ENCODE peak calls at places on chromosomes 16 and 17, in six cellular contexts. Q is uterus; P is omental fat pad; A is BE2C; C is RWPE1; V is CD4-positive, alpha-beta T cell. K is an unnamed sample.

GRCh38 chr16:2224183-2224486 is 744 bp downstream of the E4F1 start:
- DNase-seq in Q (no peak), P (no peak), A (no peak), C (no peak), V (no peak), K (no peak)

GRCh38 chr17:69997332-69997731 is 77.7 kb upstream of the KCNJ16 start:
- DNase-seq in Q (no peak), P (no peak), A (no peak), C (no peak), V (no peak), K (no peak)

GRCh38 chr16:85146922-85147651 is 34.8 kb upstream of the CIBAR2 start:
- DNase-seq in Q (no peak), P (no peak), A (peak), C (no peak), V (no peak), K (no peak)

GRCh38 chr17:66716236-66717026 is 118.5 kb upstream of the CACNG5 start:
- DNase-seq in Q (no peak), P (no peak), A (peak), C (no peak), V (no peak), K (no peak)

GRCh38 chr17:76540381-76541300 is 797 bp downstream of the PRCD start:
- DNase-seq in Q (peak), P (peak), A (peak), C (peak), V (no peak), K (no peak)

GRCh38 chr17:76820523-76820922 is 47.7 kb upstream of the MGAT5B start:
- DNase-seq in Q (no peak), P (no peak), A (peak), C (no peak), V (no peak), K (no peak)

GRCh38 chr16:74871608-74872007 is 97.0 kb upstream of the FA2H start:
- DNase-seq in Q (no peak), P (no peak), A (no peak), C (no peak), V (no peak), K (no peak)

GRCh38 chr17:31581022-31581483 is 189.6 kb downstream of the RAB11FIP4 start:
- DNase-seq in Q (peak), P (no peak), A (peak), C (peak), V (no peak), K (no peak)

GRCh38 chr17:10151667-10152496 is 46.5 kb downstream of the GAS7 start:
- DNase-seq in Q (no peak), P (no peak), A (no peak), C (no peak), V (no peak), K (no peak)

GRCh38 chr16:3170440-3171180 is 17.4 kb upstream of the OR1F1 start:
- DNase-seq in Q (no peak), P (no peak), A (no peak), C (no peak), V (no peak), K (no peak)

GRCh38 chr17:76359375-76359774 is 5.7 kb upstream of the PRPSAP1 start:
- DNase-seq in Q (no peak), P (no peak), A (no peak), C (no peak), V (no peak), K (no peak)

GRCh38 chr17:59356543-59357218 is 25.2 kb downstream of the YPEL2 start:
- DNase-seq in Q (no peak), P (no peak), A (no peak), C (no peak), V (no peak), K (no peak)

GRCh38 chr17:67433248-67433924 is 56.3 kb downstream of the PITPNC1 start:
- DNase-seq in Q (no peak), P (no peak), A (no peak), C (no peak), V (no peak), K (no peak)

GRCh38 chr16:69490707-69491324 is 66.4 kb downstream of the CYB5B start:
- DNase-seq in Q (no peak), P (no peak), A (no peak), C (no peak), V (no peak), K (no peak)

GRCh38 chr16:72247821-72248253 is 75.9 kb upstream of the PMFBP1 start:
- DNase-seq in Q (no peak), P (no peak), A (no peak), C (peak), V (no peak), K (no peak)

GRCh38 chr16:28915181-28915580 is 9.9 kb downstream of the RABEP2 start:
- DNase-seq in Q (no peak), P (no peak), A (no peak), C (no peak), V (no peak), K (no peak)

GRCh38 chr17:59810894-59811153 is 81.9 kb downstream of the TUBD1 start:
- DNase-seq in Q (no peak), P (no peak), A (no peak), C (no peak), V (no peak), K (no peak)

GRCh38 chr16:426115-426905 is 861 bp downstream of the RAB11FIP3 start:
- DNase-seq in Q (no peak), P (no peak), A (no peak), C (peak), V (no peak), K (peak)

GRCh38 chr16:27995378-27995777 is 68.1 kb downstream of the GSG1L start:
- DNase-seq in Q (no peak), P (no peak), A (no peak), C (no peak), V (no peak), K (no peak)

GRCh38 chr16:68235882-68236803 is at the start of gene ESRP2:
- DNase-seq in Q (peak), P (no peak), A (no peak), C (peak), V (peak), K (peak)

GRCh38 chr16:89048087-89048729 is 45.4 kb upstream of the ACSF3 start:
- DNase-seq in Q (no peak), P (no peak), A (peak), C (no peak), V (no peak), K (no peak)

GRCh38 chr17:59391026-59391425 is 59.6 kb downstream of the YPEL2 start:
- DNase-seq in Q (no peak), P (no peak), A (no peak), C (no peak), V (no peak), K (no peak)

GRCh38 chr16:9723136-9723535 is 459.1 kb downstream of the GRIN2A start:
- DNase-seq in Q (no peak), P (no peak), A (no peak), C (no peak), V (no peak), K (no peak)

GRCh38 chr17:57880086-57880456 is 30.2 kb upstream of the MRPS23 start:
- DNase-seq in Q (no peak), P (no peak), A (no peak), C (peak), V (no peak), K (no peak)

GRCh38 chr17:37466471-37466870 is 23.2 kb upstream of the DUSP14 start:
- DNase-seq in Q (no peak), P (no peak), A (no peak), C (peak), V (no peak), K (no peak)

GRCh38 chr16:15032547-15033308 is 23.1 kb downstream of the NTAN1 start:
- DNase-seq in Q (no peak), P (no peak), A (no peak), C (no peak), V (no peak), K (no peak)

GRCh38 chr16:69225136-69225535 is 38.2 kb downstream of the SNTB2 start:
- DNase-seq in Q (no peak), P (no peak), A (no peak), C (no peak), V (no peak), K (no peak)

GRCh38 chr16:48358419-48358818 is 26.8 kb downstream of the SIAH1 start:
- DNase-seq in Q (no peak), P (no peak), A (no peak), C (no peak), V (no peak), K (no peak)

DNA sequence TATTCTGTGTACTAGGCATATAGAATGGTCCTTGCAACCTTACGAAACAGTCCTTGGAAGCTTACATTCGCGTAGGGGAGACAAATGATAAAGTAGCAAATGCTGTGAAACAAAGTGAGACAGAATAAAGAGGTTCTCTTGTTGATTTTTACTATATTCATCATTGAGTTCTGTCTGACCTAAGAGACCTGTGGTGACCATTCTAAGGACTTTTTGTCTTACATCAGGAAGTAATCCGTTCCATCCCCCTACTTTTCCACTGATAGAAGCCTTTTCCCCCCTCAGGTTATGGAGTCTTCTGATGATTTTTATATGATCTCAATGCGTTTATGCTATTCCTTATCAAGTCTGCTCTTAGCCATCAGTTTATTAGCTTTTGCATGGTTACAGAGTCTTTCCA is 66.8 kb upstream of the RASL10B start:
- DNase-seq in Q (no peak), P (no peak), A (no peak), C (no peak), V (no peak), K (no peak)
- TF ChIP-seq CTCF in Q (no peak), P (no peak), A (no peak), C (no peak), V (no peak), K (no peak)

GRCh38 chr17:38747385-38748328 is 479 bp downstream of the PCGF2 start:
- DNase-seq in Q (peak), P (no peak), A (peak), C (no peak), V (no peak), K (no peak)
- TF ChIP-seq CTCF in Q (no peak), P (no peak), A (no peak), C (peak), V (no peak), K (no peak)

GRCh38 chr17:13003454-13003851 is 14.4 kb downstream of the ELAC2 start:
- DNase-seq in Q (no peak), P (no peak), A (no peak), C (no peak), V (no peak), K (no peak)
- TF ChIP-seq CTCF in Q (no peak), P (no peak), A (no peak), C (peak), V (no peak), K (no peak)

DNA sequence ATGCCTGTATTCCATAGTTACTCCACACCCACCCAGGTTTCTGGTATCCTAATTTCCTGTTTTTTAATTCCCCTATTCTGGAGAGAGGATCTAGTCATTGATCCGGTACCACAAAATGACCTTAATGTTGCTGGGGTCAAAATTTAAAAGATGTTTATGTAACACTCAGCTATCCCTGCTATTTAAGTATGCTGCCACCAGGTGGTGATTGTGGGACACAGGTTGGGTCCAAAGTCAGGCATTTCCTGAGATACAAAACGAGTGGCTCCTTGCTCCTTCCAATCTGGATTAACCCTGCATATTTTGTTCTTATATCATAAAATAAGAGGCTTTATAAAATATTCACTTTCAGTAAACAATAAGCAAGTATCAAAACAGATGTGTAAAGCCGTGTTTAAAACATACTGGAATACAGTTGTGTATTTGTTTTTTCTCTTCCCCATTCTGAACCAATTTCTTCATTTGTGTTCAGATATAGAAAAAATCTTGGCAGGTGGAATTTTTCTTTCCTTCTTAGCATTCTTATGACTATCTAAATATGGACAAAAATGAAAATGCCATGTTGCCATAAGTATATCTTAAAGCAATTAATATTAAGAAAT is 16.3 kb downstream of the HS3ST4 start:
- DNase-seq in Q (no peak), P (no peak), A (peak), C (no peak), V (no peak), K (no peak)
- TF ChIP-seq CTCF in Q (no peak), P (no peak), A (peak), C (peak), V (peak), K (no peak)

DNA sequence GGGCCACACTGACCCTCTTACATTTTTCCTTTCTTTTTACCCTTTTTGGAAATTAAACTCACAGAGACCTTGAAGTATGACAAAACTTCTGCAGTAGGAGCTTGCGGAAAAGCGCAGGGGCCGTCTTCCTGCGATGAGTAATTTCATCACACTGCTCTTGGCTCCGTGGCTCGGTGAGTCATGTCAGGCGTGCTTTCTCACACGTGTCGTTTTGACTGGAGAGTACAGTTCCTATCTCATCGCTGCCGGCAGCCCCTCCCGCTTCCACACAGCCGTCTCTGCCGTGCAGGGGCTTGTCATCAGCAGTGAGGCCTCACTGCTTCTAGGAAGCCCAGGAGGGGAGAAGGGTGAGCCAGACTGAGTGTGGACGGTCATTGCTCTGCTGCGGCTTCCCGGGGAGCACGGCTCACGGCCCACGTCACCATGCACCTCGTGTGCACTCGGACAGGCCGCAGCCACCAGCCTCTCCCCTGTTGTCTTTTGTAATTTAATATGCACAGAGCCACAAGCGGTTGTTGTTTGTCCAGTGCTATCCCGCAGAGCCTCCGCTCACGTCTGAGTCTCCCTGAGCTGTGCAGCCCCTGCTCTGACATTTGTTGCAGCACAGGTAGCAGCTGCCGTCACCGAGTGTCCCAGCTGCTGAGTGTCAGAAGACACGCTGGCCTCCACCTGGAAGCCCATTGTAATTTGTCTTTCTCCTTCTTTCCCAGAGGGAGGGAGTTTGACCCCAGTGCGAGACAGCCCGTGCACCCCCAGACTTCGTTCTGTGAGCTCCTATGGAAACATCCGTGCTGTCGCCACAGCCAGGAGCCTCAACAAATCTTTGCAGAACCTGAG is 99.4 kb upstream of the CHMP6 start:
- DNase-seq in Q (peak), P (peak), A (peak), C (peak), V (peak), K (no peak)
- TF ChIP-seq CTCF in Q (no peak), P (no peak), A (no peak), C (no peak), V (no peak), K (no peak)

GRCh38 chr17:81292450-81292849 is 2.7 kb downstream of the SLC38A10 start:
- DNase-seq in Q (no peak), P (no peak), A (no peak), C (no peak), V (no peak), K (no peak)

GRCh38 chr17:81294512-81295030 is 536 bp downstream of the SLC38A10 start:
- DNase-seq in Q (peak), P (no peak), A (no peak), C (peak), V (no peak), K (no peak)

GRCh38 chr17:81295678-81296381 is 723 bp upstream of the SLC38A10 start:
- DNase-seq in Q (no peak), P (no peak), A (no peak), C (peak), V (peak), K (no peak)

GRCh38 chr17:81298325-81298990 is 3.4 kb upstream of the SLC38A10 start:
- DNase-seq in Q (no peak), P (no peak), A (no peak), C (no peak), V (no peak), K (no peak)

GRCh38 chr17:81295031-81295677 is at the start of gene SLC38A10:
- DNase-seq in Q (peak), P (peak), A (peak), C (peak), V (peak), K (peak)
- TF ChIP-seq CTCF in Q (peak), P (no peak), A (no peak), C (no peak), V (no peak), K (no peak)

DNA sequence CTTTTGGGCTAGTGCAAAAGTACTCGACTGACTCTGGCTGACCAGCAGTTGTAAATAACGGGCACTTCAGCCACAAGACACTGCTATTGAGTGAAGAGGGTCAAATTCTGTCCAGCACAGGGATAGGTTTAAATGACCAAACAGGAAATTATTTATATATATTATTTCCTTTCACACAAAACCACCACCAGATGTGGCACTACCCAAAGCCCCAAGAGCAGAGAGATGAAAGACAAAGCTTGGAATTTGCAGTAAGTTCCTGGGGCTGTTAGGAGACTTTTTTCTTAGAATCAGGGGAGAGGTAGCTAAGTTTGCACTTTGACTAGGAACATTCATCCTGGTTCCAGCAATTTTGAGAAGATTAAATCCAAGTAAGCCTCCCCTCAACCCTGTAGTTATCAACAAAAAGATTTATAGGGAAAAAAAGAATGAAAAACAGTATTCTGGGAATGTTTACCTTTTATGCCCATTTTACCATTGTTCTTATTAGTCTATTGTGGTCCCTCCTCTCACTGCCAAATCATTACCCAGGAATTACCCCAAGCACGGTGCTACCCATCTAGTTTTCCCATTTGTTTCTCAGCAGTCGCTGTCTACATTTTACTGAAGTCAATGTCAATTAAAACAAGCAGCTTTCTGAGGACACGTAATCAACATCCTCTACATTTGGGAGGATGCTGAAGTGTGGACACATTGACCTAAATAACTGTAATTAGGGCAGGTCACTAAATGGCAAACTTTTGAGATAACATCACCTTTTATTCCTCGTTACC is 43.5 kb downstream of the GRB7 start:
- DNase-seq in Q (no peak), P (no peak), A (no peak), C (no peak), V (no peak), K (no peak)
- TF ChIP-seq CTCF in Q (no peak), P (no peak), A (no peak), C (no peak), V (no peak), K (no peak)

DNA sequence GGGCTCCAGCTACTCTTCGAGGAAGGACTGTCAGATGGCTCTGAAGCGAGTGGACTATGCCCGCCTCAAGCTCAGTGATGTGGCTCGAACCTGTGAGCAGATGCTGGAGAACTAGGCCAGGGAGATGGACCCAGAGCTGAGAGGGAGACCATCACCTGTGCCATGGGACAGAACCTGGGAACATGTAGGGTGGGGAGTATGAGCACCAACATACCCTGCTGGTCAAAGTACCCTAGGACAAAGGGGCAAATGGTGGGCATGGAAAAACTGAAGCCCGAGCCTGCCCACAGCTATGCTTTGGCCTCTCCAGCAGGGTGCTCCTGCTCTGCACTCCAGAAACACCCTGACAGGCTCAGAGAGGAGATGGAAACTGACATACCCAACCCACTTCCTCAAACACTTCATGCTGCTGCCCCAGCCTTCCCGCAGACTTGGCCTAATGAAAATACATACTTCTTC is 1.9 kb downstream of the MED11 start:
- DNase-seq in Q (no peak), P (no peak), A (no peak), C (no peak), V (no peak), K (peak)
- TF ChIP-seq CTCF in Q (no peak), P (no peak), A (no peak), C (no peak), V (no peak), K (no peak)

DNA sequence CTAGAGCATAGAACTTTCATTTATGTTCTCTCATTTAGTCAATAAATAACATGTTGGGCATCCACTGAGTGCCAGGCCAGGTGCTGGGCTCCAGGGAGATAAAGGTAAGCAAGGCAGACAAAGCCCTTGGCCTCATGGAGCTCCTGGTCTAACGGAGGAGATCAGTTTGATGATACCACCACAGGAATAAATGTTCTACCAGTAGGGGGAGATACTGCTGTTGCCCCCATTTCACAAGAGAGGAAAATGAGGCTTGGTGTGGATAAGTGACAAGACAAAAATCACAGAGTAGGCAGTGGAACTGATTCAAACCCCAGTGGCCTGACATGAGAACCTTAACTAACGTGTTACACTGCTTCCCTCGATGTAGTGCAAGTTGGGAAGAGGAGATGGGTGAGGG is 80.4 kb upstream of the ERCC4 start:
- DNase-seq in Q (no peak), P (no peak), A (no peak), C (no peak), V (no peak), K (no peak)
- TF ChIP-seq CTCF in Q (no peak), P (no peak), A (no peak), C (no peak), V (no peak), K (no peak)

K was measured in activated B cell treated with CpG ODN at 0.5 μM for 24 hours.